ENCODE peak calls at places on chromosome 12, in nine cellular contexts. L is astrocyte of the cerebellum, Q is hypothalamus, C is hepatocyte, X is astrocyte of the spinal cord, T is nucleus accumbens, O is renal cortical epithelial cell, E is pulmonary artery endothelial cell, N is ELR. K is an unnamed sample.

GRCh38 chr12:57864382-57864781 is 17.9 kb upstream of the CTDSP2 start:
- DNase-seq in L (no peak), Q (no peak), C (no peak), X (no peak), T (no peak), O (no peak), E (no peak), N (peak; percentile 24), K (no peak)

GRCh38 chr12:96375173-96375572 is 25.1 kb downstream of the CDK17 start:
- DNase-seq in L (no peak), Q (no peak), C (no peak), X (no peak), T (no peak), O (no peak), E (no peak), N (no peak), K (no peak)

GRCh38 chr12:31783996-31784645 is 55.3 kb upstream of the AMN1 start:
- DNase-seq in L (no peak), Q (no peak), C (no peak), X (no peak), T (no peak), O (no peak), E (no peak), N (no peak), K (no peak)

GRCh38 chr12:111430418-111431353 is 25.0 kb downstream of the SH2B3 start:
- DNase-seq in L (no peak), Q (no peak), C (no peak), X (no peak), T (no peak), O (no peak), E (no peak), N (peak; percentile 8), K (no peak)

GRCh38 chr12:15682826-15683225 is 106.4 kb downstream of the EPS8 start:
- DNase-seq in L (no peak), Q (no peak), C (no peak), X (no peak), T (no peak), O (no peak), E (no peak), N (peak; percentile 77), K (no peak)

GRCh38 chr12:25959069-25959961 is 833 bp downstream of the RASSF8 start:
- DNase-seq in L (peak; percentile 62), Q (peak; percentile 44), C (peak; percentile 76), X (peak; percentile 86), T (no peak), O (peak; percentile 80), E (no peak), N (peak; percentile 91), K (peak; percentile 73)

GRCh38 chr12:128076188-128076587 is 190.8 kb upstream of the TMEM132C start:
- DNase-seq in L (peak; percentile 37), Q (no peak), C (peak; percentile 44), X (peak; percentile 88), T (no peak), O (peak; percentile 9), E (no peak), N (peak; percentile 63), K (peak; percentile 57)

GRCh38 chr12:92002673-92003382 is 142.8 kb downstream of the BTG1 start:
- DNase-seq in L (no peak), Q (no peak), C (peak; percentile 19), X (no peak), T (no peak), O (no peak), E (no peak), N (no peak), K (no peak)

GRCh38 chr12:69906411-69907216 is 81.6 kb downstream of the MYRFL start:
- DNase-seq in L (no peak), Q (no peak), C (no peak), X (no peak), T (no peak), O (no peak), E (no peak), N (no peak), K (no peak)

GRCh38 chr12:62922539-62922938 is 12.4 kb downstream of the PPM1H start:
- DNase-seq in L (no peak), Q (no peak), C (no peak), X (peak; percentile 6), T (no peak), O (no peak), E (no peak), N (no peak), K (no peak)

GRCh38 chr12:95634622-95635621 is 83.6 kb upstream of the USP44 start:
- DNase-seq in L (peak; percentile 38), Q (no peak), C (peak; percentile 47), X (peak; percentile 53), T (no peak), O (peak; percentile 100), E (peak; percentile 99), N (peak; percentile 50), K (peak; percentile 100)

GRCh38 chr12:232731-233614 is 19.0 kb upstream of the SLC6A12 start:
- DNase-seq in L (no peak), Q (no peak), C (no peak), X (no peak), T (no peak), O (no peak), E (no peak), N (no peak), K (no peak)

GRCh38 chr12:14775652-14776020 is 27.6 kb downstream of the WBP11 start:
- DNase-seq in L (no peak), Q (no peak), C (no peak), X (no peak), T (no peak), O (no peak), E (no peak), N (peak; percentile 56), K (no peak)

GRCh38 chr12:82838123-82838522 is 151.4 kb downstream of the TMTC2 start:
- DNase-seq in L (no peak), Q (no peak), C (no peak), X (no peak), T (no peak), O (no peak), E (no peak), N (no peak), K (no peak)

GRCh38 chr12:132018193-132018916 is 68.6 kb downstream of the EP400 start:
- DNase-seq in L (no peak), Q (no peak), C (no peak), X (no peak), T (no peak), O (no peak), E (no peak), N (peak; percentile 25), K (no peak)

GRCh38 chr12:7806863-7807487 is 17.8 kb downstream of the NANOG start:
- DNase-seq in L (peak; percentile 24), Q (peak; percentile 11), C (peak; percentile 87), X (peak; percentile 61), T (no peak), O (peak; percentile 43), E (peak; percentile 30), N (peak; percentile 70), K (peak; percentile 62)

GRCh38 chr12:94721173-94721572 is 70.8 kb upstream of the TMCC3 start:
- DNase-seq in L (no peak), Q (no peak), C (no peak), X (no peak), T (no peak), O (no peak), E (no peak), N (no peak), K (peak; percentile 61)

GRCh38 chr12:124422570-124423523 is 128.0 kb downstream of the RFLNA start:
- DNase-seq in L (peak; percentile 86), Q (peak; percentile 84), C (peak; percentile 89), X (peak; percentile 98), T (peak; percentile 77), O (peak; percentile 94), E (peak; percentile 75), N (peak; percentile 87), K (peak; percentile 86)

GRCh38 chr12:78918221-78918620 is 53.6 kb downstream of the SYT1 start:
- DNase-seq in L (no peak), Q (no peak), C (no peak), X (no peak), T (no peak), O (no peak), E (no peak), N (no peak), K (no peak)

GRCh38 chr12:76942276-76942675 is 63.5 kb upstream of the CSRP2 start:
- DNase-seq in L (no peak), Q (no peak), C (no peak), X (peak; percentile 56), T (no peak), O (peak; percentile 66), E (no peak), N (peak; percentile 46), K (no peak)

GRCh38 chr12:52313926-52314325 is 7.3 kb downstream of the KRT83 start:
- DNase-seq in L (no peak), Q (no peak), C (no peak), X (no peak), T (no peak), O (no peak), E (no peak), N (no peak), K (no peak)

GRCh38 chr12:43004908-43005307 is 415.4 kb upstream of the PRICKLE1 start:
- DNase-seq in L (no peak), Q (no peak), C (no peak), X (no peak), T (no peak), O (no peak), E (no peak), N (no peak), K (no peak)

GRCh38 chr12:130081420-130081819 is 80.8 kb upstream of the FZD10 start:
- DNase-seq in L (no peak), Q (no peak), C (no peak), X (no peak), T (no peak), O (no peak), E (no peak), N (no peak), K (no peak)

GRCh38 chr12:1083086-1083887 is 92.3 kb downstream of the ERC1 start:
- DNase-seq in L (no peak), Q (no peak), C (no peak), X (peak; percentile 50), T (peak; percentile 7), O (no peak), E (no peak), N (no peak), K (no peak)

GRCh38 chr12:15015121-15015520 is 42.3 kb downstream of the PDE6H start:
- DNase-seq in L (no peak), Q (no peak), C (no peak), X (no peak), T (no peak), O (peak; percentile 72), E (no peak), N (no peak), K (peak; percentile 30)

GRCh38 chr12:2113501-2113912 is 60.7 kb downstream of the CACNA1C start:
- DNase-seq in L (no peak), Q (no peak), C (no peak), X (no peak), T (no peak), O (no peak), E (no peak), N (no peak), K (no peak)

GRCh38 chr12:64968989-64969819 is 144.8 kb downstream of the TBC1D30 start:
- DNase-seq in L (peak; percentile 12), Q (no peak), C (no peak), X (peak; percentile 61), T (no peak), O (peak; percentile 68), E (no peak), N (peak; percentile 68), K (peak; percentile 73)

GRCh38 chr12:64675795-64676194 is 65.5 kb downstream of the RASSF3 start:
- DNase-seq in L (no peak), Q (no peak), C (no peak), X (peak; percentile 63), T (no peak), O (no peak), E (no peak), N (peak; percentile 52), K (no peak)

GRCh38 chr12:49824886-49825285 is 3.3 kb downstream of the NCKAP5L start:
- DNase-seq in L (no peak), Q (no peak), C (no peak), X (peak; percentile 53), T (no peak), O (peak; percentile 13), E (no peak), N (peak; percentile 81), K (peak; percentile 23)

GRCh38 chr12:105228494-105228893 is 7.5 kb downstream of the APPL2 start:
- DNase-seq in L (no peak), Q (no peak), C (no peak), X (peak; percentile 78), T (no peak), O (peak; percentile 43), E (peak; percentile 52), N (peak; percentile 83), K (peak; percentile 27)